ENCODE peak calls at places on chromosomes 4 and X, in four cellular contexts. D is MM.1S, I is SK-N-SH, V is PC-3. X is an unnamed sample. For H3F3A, the result is how much of the 10 kb centered on the place peaks cover.

GRCh38 chr4:73422458-73422752 is 13.6 kb upstream of the AFP start:
- DNase-seq in D (no peak), I (no peak), V (no peak), X (no peak)

GRCh38 chrX:70044541-70045245 is 5.0 kb downstream of the AWAT2 start:
- DNase-seq in D (no peak), I (no peak), V (peak), X (peak)

GRCh38 chr4:128461300-128462103 is 173.9 kb upstream of the PGRMC2 start:
- DNase-seq in D (no peak), I (no peak), V (peak), X (peak)

GRCh38 chr4:44016582-44017421 is 431.8 kb downstream of the KCTD8 start:
- DNase-seq in D (peak), I (no peak), V (no peak), X (peak)

GRCh38 chr4:43242611-43243010 is 350.1 kb downstream of the GRXCR1 start:
- DNase-seq in D (no peak), I (no peak), V (peak), X (peak)

GRCh38 chrX:14694631-14695030 is 165.3 kb downstream of the GLRA2 start:
- DNase-seq in D (no peak), I (no peak), V (peak), X (peak)

GRCh38 chr4:16289872-16290554 is 63.7 kb upstream of the TAPT1 start:
- DNase-seq in D (peak), I (peak), V (peak), X (peak)

GRCh38 chr4:2251073-2251794 is 9.3 kb upstream of the HAUS3 start:
- DNase-seq in D (no peak), I (peak), V (no peak), X (no peak)

GRCh38 chr4:139951051-139951450 is 202.9 kb downstream of the MAML3 start:
- DNase-seq in D (peak), I (no peak), V (no peak), X (peak)

GRCh38 chr4:26931961-26932360 is 71.3 kb downstream of the STIM2 start:
- DNase-seq in D (no peak), I (no peak), V (no peak), X (no peak)

GRCh38 chrX:34656842-34657780 is at the start of gene TMEM47:
- DNase-seq in D (no peak), I (peak), V (peak), X (peak)

GRCh38 chr4:76293705-76294274 is 12.7 kb upstream of the STBD1 start:
- DNase-seq in D (no peak), I (no peak), V (no peak), X (peak)

GRCh38 chr4:102564399-102564921 is 63.3 kb downstream of the NFKB1 start:
- DNase-seq in D (no peak), I (no peak), V (peak), X (peak)

GRCh38 chr4:122576261-122577188 is 44.3 kb downstream of the IL21 start:
- DNase-seq in D (peak), I (peak), V (peak), X (peak)

GRCh38 chr4:74631338-74631737 is 163.0 kb downstream of the BTC start:
- DNase-seq in D (no peak), I (no peak), V (peak), X (peak)

GRCh38 chr4:53189011-53189410 is 176.8 kb downstream of the SCFD2 start:
- DNase-seq in D (no peak), I (no peak), V (no peak), X (peak)

GRCh38 chr4:83112239-83112638 is 2.3 kb downstream of the PLAC8 start:
- DNase-seq in D (peak), I (no peak), V (no peak), X (no peak)

GRCh38 chr4:52822583-52823477 is 39.3 kb upstream of the RASL11B start:
- DNase-seq in D (no peak), I (no peak), V (peak), X (peak)

GRCh38 chrX:117972681-117973080 is 143.9 kb downstream of the KLHL13 start:
- DNase-seq in D (no peak), I (no peak), V (no peak), X (no peak)

DNA sequence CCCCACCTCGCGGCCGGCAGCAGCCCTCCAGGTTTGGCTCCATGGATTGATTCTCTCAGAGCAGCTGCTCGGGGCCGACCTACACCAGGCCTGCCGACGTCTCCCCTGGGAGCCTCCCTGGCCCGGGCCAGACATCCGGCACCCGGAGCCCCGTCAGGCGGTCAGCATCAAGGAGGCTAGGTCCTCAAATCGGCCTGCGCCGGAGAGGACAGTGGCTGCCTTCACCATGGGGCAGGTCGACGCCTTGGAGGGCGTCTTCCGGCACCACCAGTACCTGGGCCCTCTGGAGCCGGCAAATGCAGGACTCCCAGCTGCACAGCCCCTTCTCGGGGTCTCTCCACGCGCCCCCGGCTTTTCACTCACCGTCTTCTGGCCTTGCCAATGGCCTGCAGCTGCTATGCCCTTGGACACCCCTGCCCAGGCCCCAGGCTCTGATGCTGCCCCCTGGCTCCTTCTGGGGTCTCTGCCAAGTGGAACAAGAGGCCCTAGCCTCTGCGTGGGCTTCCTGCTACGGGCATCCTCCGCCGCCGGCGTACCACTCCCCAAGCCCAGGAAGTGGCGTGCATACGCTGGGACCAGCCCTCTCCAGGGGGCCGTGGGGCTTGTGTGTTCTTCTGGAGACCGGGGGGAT is 341.8 kb downstream of the MAGEB5 start:
- DNase-seq in D (no peak), I (no peak), V (no peak), X (no peak)
- TF ChIP-seq EZH2phosphoT487 in D (no peak), I (no peak), V (no peak), X (no peak)

DNA sequence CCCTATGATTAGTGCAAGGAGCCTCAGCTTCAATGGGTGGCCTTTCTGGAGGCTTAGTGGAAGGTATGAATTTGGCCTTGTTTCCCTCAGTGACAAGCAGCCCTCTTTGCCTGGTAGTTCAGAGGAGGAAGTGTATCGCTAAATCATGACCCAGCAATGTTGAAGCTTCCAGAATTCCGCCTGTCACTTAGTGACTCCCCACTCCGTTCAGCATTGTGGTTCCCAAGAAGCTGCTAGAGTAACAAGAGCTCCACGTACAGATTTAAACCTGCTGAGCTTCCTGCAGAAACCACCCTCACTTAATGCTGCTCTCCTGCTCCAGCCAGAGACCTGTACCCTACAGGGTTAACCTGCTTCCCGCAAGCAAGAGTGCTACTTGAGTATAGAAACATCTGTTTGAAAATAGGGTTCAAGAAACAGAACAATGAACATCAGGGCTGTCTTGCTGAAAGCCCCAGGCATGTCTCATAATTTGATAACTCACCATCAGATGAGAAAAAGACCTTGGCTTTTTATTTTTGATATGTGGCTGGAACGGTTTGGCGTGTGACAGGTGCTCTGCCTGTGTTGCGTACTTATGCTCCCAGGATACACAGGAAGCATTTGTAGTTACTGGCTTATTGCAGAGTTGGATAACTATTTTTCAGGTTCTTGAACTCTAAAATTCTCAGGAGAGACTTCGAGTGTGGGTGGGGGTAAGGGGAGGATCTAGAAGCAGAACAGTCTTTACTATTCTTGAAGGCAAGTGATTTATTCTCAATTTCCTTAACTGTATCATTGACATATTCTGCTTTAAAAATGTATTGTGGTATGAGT is 105.3 kb downstream of the UCHL1 start:
- DNase-seq in D (no peak), I (peak), V (peak), X (peak)
- H3F3A ChIP-seq in D (under half), I (under half), V (under half), X (under half)

DNA sequence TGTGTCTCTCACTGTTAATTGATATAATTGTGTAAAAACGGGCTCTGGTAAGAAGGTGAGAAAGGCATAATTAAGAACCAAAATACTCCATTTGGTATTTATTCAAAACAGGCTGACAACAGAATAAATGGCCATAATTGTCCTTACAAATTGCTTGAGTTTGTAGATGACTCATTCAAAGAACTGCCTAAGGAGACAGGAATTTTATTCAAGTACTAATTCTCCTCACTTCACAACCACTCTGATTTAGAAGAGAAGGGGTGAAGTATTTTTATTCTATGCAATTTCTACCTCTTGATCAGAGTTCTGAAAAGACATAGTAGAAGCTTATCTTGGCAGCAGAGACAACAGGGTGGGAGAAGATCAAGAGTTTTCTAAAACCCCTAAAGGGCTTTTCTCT is 43.1 kb downstream of the ATP11C start:
- DNase-seq in D (no peak), I (no peak), V (peak), X (peak)
- TF ChIP-seq EZH2phosphoT487 in D (no peak), I (no peak), V (no peak), X (no peak)

DNA sequence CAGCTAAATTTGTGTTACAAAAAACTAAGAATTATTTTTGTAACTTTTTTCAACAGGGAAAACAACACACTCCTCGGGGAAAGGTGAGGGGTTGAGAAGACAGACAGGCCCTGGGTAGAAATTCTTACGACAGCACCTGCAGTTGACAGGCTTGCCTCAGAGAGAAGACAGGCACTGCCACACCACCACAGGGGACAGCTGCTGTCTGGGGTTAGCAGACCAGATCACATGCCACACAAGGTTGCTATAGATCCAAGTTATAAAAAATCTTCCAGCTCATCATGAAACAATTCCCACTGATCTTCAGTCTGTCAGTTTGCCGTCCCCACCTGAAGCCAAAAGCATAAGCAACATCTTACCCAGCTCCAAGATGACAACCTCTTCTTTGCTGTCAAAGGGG is 143.2 kb upstream of the ZCCHC13 start:
- DNase-seq in D (no peak), I (no peak), V (no peak), X (no peak)
- H3F3A ChIP-seq in D (under half), I (under half), V (under half), X (under half)

GRCh38 chr4:124206779-124207605 is 505.5 kb downstream of the ANKRD50 start:
- DNase-seq in D (no peak), I (no peak), V (peak), X (peak)
- TF ChIP-seq EZH2phosphoT487 in D (no peak), I (no peak), V (no peak), X (no peak)

DNA sequence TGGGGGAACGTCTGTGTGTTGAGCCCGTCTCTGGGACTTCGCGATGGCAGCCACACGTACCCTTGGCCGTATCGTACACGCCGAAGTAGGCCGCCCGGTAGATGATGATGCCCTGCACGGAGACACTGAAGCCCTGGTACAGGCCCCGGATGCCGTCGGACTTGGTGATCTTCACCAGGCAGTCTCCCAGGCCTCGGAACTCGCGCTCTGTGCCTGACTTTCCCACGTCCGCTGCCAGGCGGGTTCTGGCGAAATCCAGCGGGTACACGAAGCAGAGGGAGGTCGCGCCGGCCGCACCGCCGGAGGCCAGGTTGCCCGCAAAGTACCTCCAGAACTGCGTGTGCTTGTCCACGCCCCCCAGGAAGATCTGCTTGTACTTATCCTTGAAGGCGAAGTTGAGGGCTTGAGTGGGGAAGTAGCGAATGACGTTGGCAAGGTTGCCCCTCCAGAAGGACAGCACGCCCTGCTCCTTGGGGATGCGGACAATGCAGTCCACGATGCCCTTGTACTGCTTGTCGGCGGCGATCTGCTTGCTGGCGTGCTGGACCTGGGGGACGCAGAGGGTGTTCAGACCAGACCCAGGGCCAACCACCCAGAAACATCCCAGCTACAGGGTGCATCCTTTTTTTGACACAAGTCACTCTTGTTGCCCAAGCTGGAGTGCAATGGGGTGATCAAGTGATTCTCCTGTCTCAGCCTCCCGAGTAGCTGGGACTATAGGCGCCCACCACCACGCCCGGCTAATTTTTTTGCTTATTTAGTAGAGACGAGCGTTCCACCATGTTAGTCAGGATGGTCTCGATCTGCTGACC is 2.5 kb downstream of the SLC25A6 start:
- DNase-seq in D (no peak), I (no peak), V (no peak), X (no peak)
- H3F3A ChIP-seq in D (under half), I (under half), V (under half), X (under half)

GRCh38 chrX:2311483-2311882 is 189.3 kb downstream of the DHRSX start:
- DNase-seq in D (no peak), I (no peak), V (no peak), X (no peak)
- TF ChIP-seq EZH2phosphoT487 in D (no peak), I (no peak), V (no peak), X (no peak)

DNA sequence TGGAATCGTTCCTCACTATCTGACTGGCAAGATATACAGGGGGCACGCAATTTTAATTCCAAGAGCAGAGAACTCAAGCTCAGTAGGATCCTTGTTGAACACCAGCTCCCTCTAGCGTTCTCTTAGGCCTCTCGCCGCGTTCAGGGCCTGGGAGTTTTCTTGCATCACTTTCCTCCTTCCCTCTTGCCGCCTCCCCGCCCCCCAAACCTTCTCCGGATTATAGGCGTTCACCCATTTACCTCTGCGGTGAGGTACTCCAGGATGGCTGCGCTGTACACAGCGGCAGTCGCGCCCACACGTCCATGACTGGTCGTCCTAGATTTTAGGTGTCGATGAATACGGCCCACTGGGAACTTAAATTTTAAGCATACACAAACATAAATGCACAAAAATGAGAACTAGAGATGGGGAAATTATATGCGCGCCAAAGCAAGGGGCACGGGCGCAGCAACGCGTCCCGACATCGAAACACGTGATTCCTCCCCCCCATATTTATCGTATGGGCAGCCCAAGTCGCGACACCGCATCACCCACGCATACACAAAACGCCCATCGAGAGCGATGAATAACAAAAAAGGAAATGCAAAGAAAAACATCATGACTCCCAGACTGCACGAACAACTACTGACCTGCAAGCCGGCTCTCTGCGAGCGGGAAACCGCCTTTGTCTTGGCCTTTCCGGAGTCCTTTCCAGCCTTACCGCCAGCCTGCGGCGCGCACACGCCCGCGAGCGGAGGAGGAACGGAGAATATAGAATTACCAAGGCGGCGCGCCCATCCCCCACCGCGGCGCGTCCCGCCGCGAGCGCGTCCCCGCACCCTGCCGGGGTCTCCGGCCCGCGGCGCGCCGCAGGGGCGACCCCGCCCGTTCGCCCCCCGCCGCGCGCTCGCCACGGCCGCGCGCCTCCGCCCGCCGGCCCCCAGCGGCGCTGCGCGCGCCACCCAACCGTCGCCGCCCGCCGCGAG is 759 bp downstream of the H2AZ1 start:
- DNase-seq in D (peak), I (peak), V (peak), X (peak)
- H3F3A ChIP-seq in D (under half), I (under half), V (under half), X (under half)